ENCODE peak calls at places on chromosome 11, in seven cellular contexts. One of them, this sample, is unnamed.

GRCh38 chr11:12764187-12764914 is 90.1 kb downstream of the TEAD1 start:
- DNase-seq in kidney: no peak
- DNase-seq in neuronal stem cell: no peak
- DNase-seq in uterus: no peak
- DNase-seq in Caco-2: no peak
- DNase-seq in heart left ventricle: no peak
- DNase-seq in cardiac muscle cell: no peak
- DNase-seq in this sample: no peak

GRCh38 chr11:122593473-122594420 is 61.8 kb upstream of the UBASH3B start:
- DNase-seq in uterus: no peak
- DNase-seq in cardiac muscle cell: no peak
- DNase-seq in heart left ventricle: no peak
- DNase-seq in kidney: no peak
- DNase-seq in neuronal stem cell: no peak
- DNase-seq in Caco-2: no peak
- DNase-seq in this sample: no peak

GRCh38 chr11:128627666-128628342 is 40.4 kb upstream of the ETS1 start:
- DNase-seq in kidney: no peak
- DNase-seq in neuronal stem cell: no peak
- DNase-seq in cardiac muscle cell: no peak
- DNase-seq in heart left ventricle: no peak
- DNase-seq in Caco-2: peak; percentile 28
- DNase-seq in uterus: no peak
- DNase-seq in this sample: no peak

GRCh38 chr11:125750629-125751028 is 4.5 kb downstream of the PATE1 start:
- DNase-seq in cardiac muscle cell: no peak
- DNase-seq in kidney: no peak
- DNase-seq in heart left ventricle: no peak
- DNase-seq in uterus: no peak
- DNase-seq in Caco-2: no peak
- DNase-seq in neuronal stem cell: no peak
- DNase-seq in this sample: peak; percentile 4

GRCh38 chr11:68792400-68792955 is 41.2 kb upstream of the TESMIN start:
- DNase-seq in uterus: no peak
- DNase-seq in neuronal stem cell: no peak
- DNase-seq in cardiac muscle cell: no peak
- DNase-seq in heart left ventricle: no peak
- DNase-seq in Caco-2: no peak
- DNase-seq in kidney: no peak
- DNase-seq in this sample: no peak

GRCh38 chr11:11621881-11622706 is at the start of gene GALNT18:
- DNase-seq in cardiac muscle cell: peak; percentile 98
- DNase-seq in uterus: peak; percentile 92
- DNase-seq in neuronal stem cell: peak; percentile 92
- DNase-seq in heart left ventricle: peak; percentile 96
- DNase-seq in kidney: peak; percentile 98
- DNase-seq in Caco-2: peak; percentile 90
- DNase-seq in this sample: peak; percentile 77

GRCh38 chr11:91686700-91687099 is 537.9 kb upstream of the FAT3 start:
- DNase-seq in heart left ventricle: no peak
- DNase-seq in kidney: no peak
- DNase-seq in neuronal stem cell: no peak
- DNase-seq in cardiac muscle cell: peak; percentile 7
- DNase-seq in Caco-2: no peak
- DNase-seq in uterus: no peak
- DNase-seq in this sample: no peak

GRCh38 chr11:82890002-82890341 is 10.3 kb downstream of the PRCP start:
- DNase-seq in neuronal stem cell: no peak
- DNase-seq in heart left ventricle: no peak
- DNase-seq in cardiac muscle cell: no peak
- DNase-seq in kidney: no peak
- DNase-seq in Caco-2: no peak
- DNase-seq in uterus: no peak
- DNase-seq in this sample: no peak

GRCh38 chr11:19374189-19374588 is 133.4 kb upstream of the E2F8 start:
- DNase-seq in neuronal stem cell: no peak
- DNase-seq in Caco-2: no peak
- DNase-seq in uterus: no peak
- DNase-seq in heart left ventricle: no peak
- DNase-seq in kidney: no peak
- DNase-seq in cardiac muscle cell: no peak
- DNase-seq in this sample: no peak

GRCh38 chr11:122157540-122158173 is 41.6 kb upstream of the BLID start:
- DNase-seq in heart left ventricle: no peak
- DNase-seq in neuronal stem cell: no peak
- DNase-seq in uterus: no peak
- DNase-seq in cardiac muscle cell: no peak
- DNase-seq in kidney: no peak
- DNase-seq in Caco-2: no peak
- DNase-seq in this sample: no peak

GRCh38 chr11:120564573-120565301 is 53.2 kb downstream of the GRIK4 start:
- DNase-seq in neuronal stem cell: peak; percentile 48
- DNase-seq in cardiac muscle cell: peak; percentile 57
- DNase-seq in heart left ventricle: peak; percentile 51
- DNase-seq in kidney: peak; percentile 84
- DNase-seq in uterus: no peak
- DNase-seq in Caco-2: peak; percentile 25
- DNase-seq in this sample: no peak

GRCh38 chr11:66002648-66003225 is 434 bp downstream of the BANF1 start:
- DNase-seq in kidney: no peak
- DNase-seq in heart left ventricle: no peak
- DNase-seq in Caco-2: no peak
- DNase-seq in neuronal stem cell: no peak
- DNase-seq in cardiac muscle cell: peak; percentile 57
- DNase-seq in uterus: peak; percentile 63
- DNase-seq in this sample: no peak

GRCh38 chr11:72676874-72677341 is 2.7 kb upstream of the PDE2A start:
- DNase-seq in uterus: peak; percentile 68
- DNase-seq in cardiac muscle cell: peak; percentile 93
- DNase-seq in Caco-2: peak; percentile 88
- DNase-seq in neuronal stem cell: peak; percentile 76
- DNase-seq in heart left ventricle: peak; percentile 51
- DNase-seq in kidney: peak; percentile 84
- DNase-seq in this sample: no peak

GRCh38 chr11:122788781-122789535 is 49.3 kb upstream of the CRTAM start:
- DNase-seq in kidney: no peak
- DNase-seq in neuronal stem cell: no peak
- DNase-seq in cardiac muscle cell: no peak
- DNase-seq in uterus: no peak
- DNase-seq in Caco-2: no peak
- DNase-seq in heart left ventricle: no peak
- DNase-seq in this sample: no peak

GRCh38 chr11:80186687-80187086 is 745.9 kb upstream of the TENM4 start:
- DNase-seq in uterus: no peak
- DNase-seq in kidney: no peak
- DNase-seq in cardiac muscle cell: no peak
- DNase-seq in Caco-2: no peak
- DNase-seq in neuronal stem cell: no peak
- DNase-seq in heart left ventricle: no peak
- DNase-seq in this sample: no peak

GRCh38 chr11:61815790-61816735 is 740 bp downstream of the FADS1 start:
- DNase-seq in neuronal stem cell: peak; percentile 75
- DNase-seq in cardiac muscle cell: peak; percentile 67
- DNase-seq in uterus: peak; percentile 76
- DNase-seq in kidney: peak; percentile 91
- DNase-seq in Caco-2: peak; percentile 81
- DNase-seq in heart left ventricle: peak; percentile 82
- DNase-seq in this sample: no peak

GRCh38 chr11:61814958-61815789 is 1.6 kb downstream of the FADS1 start:
- DNase-seq in uterus: peak; percentile 96
- DNase-seq in Caco-2: peak; percentile 99
- DNase-seq in cardiac muscle cell: peak; percentile 99
- DNase-seq in kidney: peak; percentile 99
- DNase-seq in heart left ventricle: peak; percentile 99
- DNase-seq in neuronal stem cell: peak; percentile 97
- DNase-seq in this sample: peak; percentile 99

GRCh38 chr11:61812736-61813411 is 3.9 kb downstream of the FADS1 start:
- DNase-seq in heart left ventricle: no peak
- DNase-seq in kidney: no peak
- DNase-seq in uterus: no peak
- DNase-seq in Caco-2: no peak
- DNase-seq in cardiac muscle cell: no peak
- DNase-seq in neuronal stem cell: no peak
- DNase-seq in this sample: no peak

GRCh38 chr11:61816736-61817455 is at the start of gene FADS1:
- DNase-seq in cardiac muscle cell: peak; percentile 99
- DNase-seq in uterus: peak; percentile 92
- DNase-seq in kidney: peak; percentile 97
- DNase-seq in heart left ventricle: peak; percentile 91
- DNase-seq in neuronal stem cell: peak; percentile 93
- DNase-seq in Caco-2: peak; percentile 98
- DNase-seq in this sample: no peak

DNA sequence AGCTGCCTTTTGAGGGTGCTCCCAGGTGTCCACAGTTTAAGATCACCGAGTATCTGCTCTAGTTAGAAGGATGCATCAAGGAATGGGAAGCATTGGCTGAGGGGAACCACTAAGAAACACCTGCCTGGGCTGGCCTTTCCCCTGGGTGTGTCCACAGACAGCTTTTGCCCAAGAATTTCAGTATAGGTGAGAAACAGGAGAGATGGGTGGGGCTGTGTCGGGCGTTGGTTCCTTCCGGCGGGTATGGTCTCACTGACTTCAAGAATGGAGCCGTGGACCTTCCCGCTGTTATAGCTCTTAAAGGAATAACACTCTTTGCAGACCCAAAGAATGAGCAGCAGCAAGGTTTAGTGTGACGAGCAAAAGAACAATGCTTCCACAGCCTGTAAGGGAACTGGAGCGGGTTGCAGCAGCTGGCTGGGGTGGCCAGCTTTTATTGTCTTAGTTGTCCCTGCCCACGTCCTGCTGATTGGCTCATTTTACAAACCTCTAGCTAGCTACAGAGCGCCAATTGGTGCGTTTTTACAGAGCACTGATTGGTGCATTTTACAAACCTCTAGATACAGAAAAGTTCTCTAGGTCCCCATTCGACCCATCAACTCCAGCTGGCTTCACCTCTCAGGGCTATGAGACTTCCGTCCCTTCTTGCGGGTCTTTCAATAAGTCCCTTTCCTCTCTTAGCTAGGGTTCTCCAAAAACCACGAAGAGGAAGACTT is 2.4 kb downstream of the FADS1 start:
- DNase-seq in heart left ventricle: peak; percentile 66
- DNase-seq in uterus: no peak
- DNase-seq in kidney: no peak
- DNase-seq in neuronal stem cell: no peak
- DNase-seq in Caco-2: peak; percentile 57
- DNase-seq in cardiac muscle cell: no peak
- DNase-seq in this sample: no peak
- H3K4me3 ChIP-seq in heart left ventricle: peak overlapping the region; percentile 28
- H3K4me3 ChIP-seq in uterus: peak overlapping the region; percentile 64
- H3K4me3 ChIP-seq in kidney: peak overlapping the region; percentile 49
- H3K4me3 ChIP-seq in neuronal stem cell: peak overlapping the region; percentile 91
- H3K4me3 ChIP-seq in Caco-2: peak overlapping the region; percentile 19
- H3K4me3 ChIP-seq in cardiac muscle cell: peak overlapping the region; percentile 22
- H3K4me3 ChIP-seq in this sample: peak overlapping the region; percentile 32

GRCh38 chr11:57648791-57649735 is 649 bp downstream of the YPEL4 start:
- DNase-seq in cardiac muscle cell: peak; percentile 37
- DNase-seq in kidney: peak; percentile 70
- DNase-seq in Caco-2: no peak
- DNase-seq in heart left ventricle: no peak
- DNase-seq in uterus: no peak
- DNase-seq in neuronal stem cell: no peak
- DNase-seq in this sample: no peak

GRCh38 chr11:57647368-57647767 is 2.3 kb downstream of the YPEL4 start:
- DNase-seq in uterus: no peak
- DNase-seq in cardiac muscle cell: peak; percentile 41
- DNase-seq in Caco-2: no peak
- DNase-seq in heart left ventricle: no peak
- DNase-seq in neuronal stem cell: no peak
- DNase-seq in kidney: no peak
- DNase-seq in this sample: no peak

GRCh38 chr11:57646756-57647303 is 2.9 kb downstream of the YPEL4 start:
- DNase-seq in uterus: no peak
- DNase-seq in kidney: no peak
- DNase-seq in Caco-2: no peak
- DNase-seq in heart left ventricle: no peak
- DNase-seq in neuronal stem cell: no peak
- DNase-seq in cardiac muscle cell: no peak
- DNase-seq in this sample: no peak

GRCh38 chr11:57649826-57650738 is at the start of gene YPEL4:
- DNase-seq in neuronal stem cell: no peak
- DNase-seq in Caco-2: no peak
- DNase-seq in kidney: peak; percentile 85
- DNase-seq in heart left ventricle: peak; percentile 61
- DNase-seq in cardiac muscle cell: peak; percentile 63
- DNase-seq in uterus: peak; percentile 69
- DNase-seq in this sample: no peak

GRCh38 chr11:57647960-57648776 is 1.5 kb downstream of the YPEL4 start:
- DNase-seq in cardiac muscle cell: peak; percentile 26
- DNase-seq in Caco-2: no peak
- DNase-seq in uterus: no peak
- DNase-seq in heart left ventricle: no peak
- DNase-seq in kidney: peak; percentile 69
- DNase-seq in neuronal stem cell: no peak
- DNase-seq in this sample: no peak
- H3K4me1 ChIP-seq in cardiac muscle cell: peaks cover 65% of the 10 kb centered on the region
- H3K4me1 ChIP-seq in Caco-2: peaks cover 4% of the 10 kb centered on the region
- H3K4me1 ChIP-seq in uterus: no peaks in the 10 kb centered on the region
- H3K4me1 ChIP-seq in heart left ventricle: peaks cover 75% of the 10 kb centered on the region
- H3K4me1 ChIP-seq in kidney: peaks cover 5% of the 10 kb centered on the region
- H3K4me1 ChIP-seq in neuronal stem cell: peaks cover 66% of the 10 kb centered on the region
- H3K4me1 ChIP-seq in this sample: peaks cover 18% of the 10 kb centered on the region

GRCh38 chr11:23257556-23257955 is 397.3 kb upstream of the CCDC179 start:
- DNase-seq in kidney: no peak
- DNase-seq in Caco-2: no peak
- DNase-seq in uterus: no peak
- DNase-seq in neuronal stem cell: no peak
- DNase-seq in heart left ventricle: no peak
- DNase-seq in cardiac muscle cell: no peak
- DNase-seq in this sample: no peak
- H3K9me3 ChIP-seq in kidney: no peaks in the 10 kb centered on the region
- H3K9me3 ChIP-seq in Caco-2: no peaks in the 10 kb centered on the region
- H3K9me3 ChIP-seq in uterus: no peaks in the 10 kb centered on the region
- H3K9me3 ChIP-seq in neuronal stem cell: no peaks in the 10 kb centered on the region
- H3K9me3 ChIP-seq in heart left ventricle: no peaks in the 10 kb centered on the region
- H3K9me3 ChIP-seq in cardiac muscle cell: no peaks in the 10 kb centered on the region
- H3K9me3 ChIP-seq in this sample: no peaks in the 10 kb centered on the region

GRCh38 chr11:793556-793955 is 3.7 kb upstream of the CEND1 start:
- DNase-seq in neuronal stem cell: no peak
- DNase-seq in Caco-2: no peak
- DNase-seq in heart left ventricle: no peak
- DNase-seq in cardiac muscle cell: no peak
- DNase-seq in uterus: no peak
- DNase-seq in kidney: no peak
- DNase-seq in this sample: no peak

GRCh38 chr11:792535-792821 is 2.6 kb upstream of the CEND1 start:
- DNase-seq in neuronal stem cell: no peak
- DNase-seq in cardiac muscle cell: no peak
- DNase-seq in kidney: no peak
- DNase-seq in uterus: no peak
- DNase-seq in Caco-2: no peak
- DNase-seq in heart left ventricle: no peak
- DNase-seq in this sample: no peak

GRCh38 chr11:794766-795637 is 3.1 kb downstream of the SLC25A22 start:
- DNase-seq in heart left ventricle: no peak
- DNase-seq in kidney: no peak
- DNase-seq in neuronal stem cell: no peak
- DNase-seq in Caco-2: no peak
- DNase-seq in uterus: no peak
- DNase-seq in cardiac muscle cell: no peak
- DNase-seq in this sample: no peak

GRCh38 chr11:792873-793272 is 3.0 kb upstream of the CEND1 start:
- DNase-seq in kidney: no peak
- DNase-seq in cardiac muscle cell: no peak
- DNase-seq in heart left ventricle: no peak
- DNase-seq in neuronal stem cell: no peak
- DNase-seq in uterus: no peak
- DNase-seq in Caco-2: no peak
- DNase-seq in this sample: no peak

GRCh38 chr11:794013-794765 is 3.9 kb downstream of the SLC25A22 start:
- DNase-seq in Caco-2: no peak
- DNase-seq in kidney: no peak
- DNase-seq in uterus: no peak
- DNase-seq in neuronal stem cell: no peak
- DNase-seq in heart left ventricle: no peak
- DNase-seq in cardiac muscle cell: no peak
- DNase-seq in this sample: no peak
- H3K4me3 ChIP-seq in Caco-2: no peak overlapping the region
- H3K4me3 ChIP-seq in kidney: no peak overlapping the region
- H3K4me3 ChIP-seq in uterus: no peak overlapping the region
- H3K4me3 ChIP-seq in neuronal stem cell: no peak overlapping the region
- H3K4me3 ChIP-seq in heart left ventricle: no peak overlapping the region
- H3K4me3 ChIP-seq in cardiac muscle cell: no peak overlapping the region
- H3K4me3 ChIP-seq in this sample: no peak overlapping the region